ENCODE peak calls at places on chromosomes 2 and 18, in five cellular contexts. H, W, B, P and I are unnamed samples.

GRCh38 chr2:47904903-47905453 is 1.3 kb downstream of the FBXO11 start:
- DNase-seq in B (no peak), P (peak; percentile 35), W (peak; percentile 4), H (peak; percentile 24), I (peak; percentile 24)

GRCh38 chr18:62289047-62289446 is 36.1 kb upstream of the TNFRSF11A start:
- DNase-seq in P (no peak), H (no peak), W (no peak), B (no peak), I (no peak)

GRCh38 chr18:3482258-3482657 is 32.3 kb downstream of the TGIF1 start:
- DNase-seq in W (no peak), B (no peak), H (no peak), P (no peak), I (peak; percentile 52)

GRCh38 chr2:236215196-236215595 is 47.0 kb upstream of the GBX2 start:
- DNase-seq in H (peak; percentile 52), B (no peak), W (no peak), P (no peak), I (no peak)

GRCh38 chr18:63322908-63323634 is 3.5 kb upstream of the BCL2 start:
- DNase-seq in H (peak; percentile 80), P (peak; percentile 74), W (peak; percentile 80), B (peak; percentile 81), I (peak; percentile 85)

GRCh38 chr2:135255208-135255607 is 203.1 kb downstream of the RAB3GAP1 start:
- DNase-seq in P (no peak), W (no peak), H (no peak), B (no peak), I (no peak)

GRCh38 chr2:234960091-234961088 is 8.6 kb downstream of the SH3BP4 start:
- DNase-seq in P (peak; percentile 57), H (no peak), W (no peak), B (no peak), I (no peak)

GRCh38 chr2:197633109-197633657 is 42.2 kb downstream of the RFTN2 start:
- DNase-seq in W (no peak), B (no peak), P (no peak), H (no peak), I (no peak)

GRCh38 chr18:48514786-48515185 is 24.0 kb upstream of the CTIF start:
- DNase-seq in W (peak; percentile 31), H (no peak), P (no peak), B (no peak), I (no peak)

GRCh38 chr2:944693-945092 is 6.0 kb upstream of the SNTG2 start:
- DNase-seq in H (no peak), P (no peak), W (no peak), B (no peak), I (no peak)

GRCh38 chr2:188983427-188984101 is 9.4 kb downstream of the COL3A1 start:
- DNase-seq in B (no peak), P (no peak), W (no peak), H (peak; percentile 52), I (peak; percentile 77)

GRCh38 chr2:195356920-195357440 is 300.0 kb upstream of the SLC39A10 start:
- DNase-seq in W (no peak), B (no peak), P (no peak), H (no peak), I (no peak)

GRCh38 chr2:70420005-70420580 is 118.2 kb upstream of the FAM136A start:
- DNase-seq in H (no peak), B (no peak), P (peak; percentile 78), W (no peak), I (no peak)

GRCh38 chr2:153668923-153669322 is 190.4 kb upstream of the RPRM start:
- DNase-seq in W (no peak), B (no peak), H (no peak), P (no peak), I (no peak)

GRCh38 chr2:26043109-26043508 is 9.2 kb downstream of the RAB10 start:
- DNase-seq in H (no peak), W (no peak), P (no peak), B (no peak), I (no peak)

GRCh38 chr2:111910609-111911277 is 12.3 kb downstream of the MERTK start:
- DNase-seq in B (no peak), H (no peak), P (no peak), W (peak; percentile 41), I (no peak)

GRCh38 chr2:158733430-158733755 is 61.7 kb upstream of the DAPL1 start:
- DNase-seq in H (no peak), W (no peak), P (no peak), B (no peak), I (no peak)

GRCh38 chr2:108069515-108070310 is 83.4 kb downstream of the SLC5A7 start:
- DNase-seq in W (no peak), P (no peak), H (peak; percentile 6), B (no peak), I (no peak)

GRCh38 chr18:12819822-12820221 is 64.2 kb downstream of the PTPN2 start:
- DNase-seq in P (no peak), H (no peak), B (no peak), W (no peak), I (no peak)

GRCh38 chr2:186576614-186577013 is 13.2 kb upstream of the ITGAV start:
- DNase-seq in P (no peak), B (no peak), W (no peak), H (no peak), I (peak; percentile 55)